ENCODE peak calls at places on chromosomes 1 and 21, in five cellular contexts. E, F, K, W and G are unnamed samples.

GRCh38 chr1:39683591-39684312 is 7.5 kb downstream of the HPCAL4 start:
- DNase-seq in E (no peak), F (peak; percentile 62), K (peak; percentile 28), W (no peak), G (no peak)

GRCh38 chr1:213783273-213783672 is 204.5 kb upstream of the PROX1 start:
- DNase-seq in E (no peak), F (no peak), K (no peak), W (no peak), G (no peak)

GRCh38 chr21:39317134-39318090 is 4.0 kb upstream of the BRWD1 start:
- DNase-seq in E (no peak), F (no peak), K (no peak), W (no peak), G (no peak)

GRCh38 chr1:180309338-180309737 is 79.3 kb downstream of the LHX4 start:
- DNase-seq in E (no peak), F (no peak), K (no peak), W (no peak), G (no peak)

GRCh38 chr1:25993197-25993951 is 4.5 kb downstream of the PAFAH2 start:
- DNase-seq in E (no peak), F (no peak), K (no peak), W (no peak), G (no peak)

GRCh38 chr1:23101891-23102688 is 66.6 kb downstream of the LUZP1 start:
- DNase-seq in E (no peak), F (no peak), K (no peak), W (no peak), G (no peak)

GRCh38 chr1:84141177-84142003 is 2.7 kb upstream of the PRKACB start:
- DNase-seq in E (no peak), F (no peak), K (no peak), W (no peak), G (no peak)

GRCh38 chr1:150596095-150596892 is 16.9 kb upstream of the MCL1 start:
- DNase-seq in E (no peak), F (no peak), K (no peak), W (no peak), G (no peak)

GRCh38 chr21:26972131-26972707 is 5.3 kb upstream of the ADAMTS5 start:
- DNase-seq in E (no peak), F (no peak), K (no peak), W (no peak), G (no peak)

GRCh38 chr1:160416369-160416768 is 16.0 kb downstream of the VANGL2 start:
- DNase-seq in E (no peak), F (no peak), K (no peak), W (no peak), G (no peak)

GRCh38 chr1:166086113-166086908 is 80.5 kb downstream of the FAM78B start:
- DNase-seq in E (no peak), F (no peak), K (no peak), W (no peak), G (no peak)

GRCh38 chr1:60740154-60740553 is 342.2 kb upstream of the NFIA start:
- DNase-seq in E (no peak), F (no peak), K (no peak), W (no peak), G (no peak)

GRCh38 chr1:82162526-82163420 is 362.0 kb downstream of the ADGRL2 start:
- DNase-seq in E (no peak), F (no peak), K (no peak), W (no peak), G (no peak)

GRCh38 chr1:225941220-225941948 is at the start of gene LEFTY2:
- DNase-seq in E (no peak), F (peak; percentile 50), K (peak; percentile 25), W (no peak), G (no peak)

GRCh38 chr1:77406661-77407060 is 124.8 kb downstream of the AK5 start:
- DNase-seq in E (no peak), F (no peak), K (no peak), W (no peak), G (no peak)

GRCh38 chr1:26094677-26095383 is 16.8 kb upstream of the PDIK1L start:
- DNase-seq in E (peak; percentile 60), F (peak; percentile 71), K (peak; percentile 58), W (no peak), G (no peak)

GRCh38 chr1:6028042-6028895 is 17.4 kb upstream of the KCNAB2 start:
- DNase-seq in E (no peak), F (peak; percentile 44), K (no peak), W (peak; percentile 58), G (peak; percentile 69)